ENCODE peak calls at places on chromosomes 13 and 19, in four cellular contexts. L, F, Y and O are unnamed samples. For H3K4me1, the result is how much of the 10 kb centered on the place peaks cover.

GRCh38 chr13:50731400-50731799 is 112.1 kb downstream of the DLEU7 start:
- DNase-seq in F (no peak), L (no peak), Y (no peak), O (no peak)

GRCh38 chr19:36115453-36116343 is at the start of gene TBCB:
- DNase-seq in L (no peak), Y (no peak), F (no peak), O (peak)

GRCh38 chr19:13797058-13797440 is 1.8 kb downstream of the ZSWIM4 start:
- DNase-seq in F (no peak), L (no peak), Y (no peak), O (no peak)

GRCh38 chr13:23372264-23372905 is 61.1 kb downstream of the SACS start:
- DNase-seq in F (no peak), Y (no peak), L (no peak), O (no peak)

GRCh38 chr13:93558637-93559036 is 332.0 kb downstream of the GPC6 start:
- DNase-seq in L (no peak), Y (no peak), F (no peak), O (no peak)

GRCh38 chr13:61852116-61852515 is 436.5 kb upstream of the PCDH20 start:
- DNase-seq in L (no peak), F (no peak), Y (no peak), O (no peak)

GRCh38 chr19:47414469-47414868 is 4.9 kb downstream of the MEIS3 start:
- DNase-seq in Y (no peak), L (no peak), F (no peak), O (no peak)

GRCh38 chr13:46656786-46657185 is 103.8 kb downstream of the LRCH1 start:
- DNase-seq in F (no peak), Y (no peak), L (no peak), O (no peak)

GRCh38 chr13:93529961-93530360 is 303.4 kb downstream of the GPC6 start:
- DNase-seq in L (no peak), F (no peak), Y (no peak), O (no peak)

GRCh38 chr13:53069800-53070199 is 41.2 kb downstream of the OLFM4 start:
- DNase-seq in F (no peak), L (no peak), Y (no peak), O (no peak)

GRCh38 chr13:40402931-40403412 is 263.5 kb downstream of the FOXO1 start:
- DNase-seq in Y (no peak), L (peak), F (peak), O (no peak)

GRCh38 chr19:29155683-29156082 is 57.3 kb downstream of the UQCRFS1 start:
- DNase-seq in F (no peak), L (no peak), Y (no peak), O (no peak)

GRCh38 chr19:46426506-46427162 is 2.1 kb downstream of the PNMA8C start:
- DNase-seq in Y (no peak), F (no peak), L (peak), O (peak)

GRCh38 chr13:80547341-80547740 is 206.4 kb upstream of the SPRY2 start:
- DNase-seq in L (no peak), Y (no peak), F (no peak), O (no peak)

GRCh38 chr13:29849731-29850212 is 645 bp downstream of the UBL3 start:
- DNase-seq in Y (no peak), F (peak), L (peak), O (peak)

GRCh38 chr13:46369506-46370268 is 17.4 kb downstream of the RUBCNL start:
- DNase-seq in Y (no peak), F (no peak), L (no peak), O (no peak)

GRCh38 chr13:25493930-25494707 is 122.3 kb downstream of the ATP8A2 start:
- DNase-seq in F (no peak), Y (no peak), L (no peak), O (no peak)

DNA sequence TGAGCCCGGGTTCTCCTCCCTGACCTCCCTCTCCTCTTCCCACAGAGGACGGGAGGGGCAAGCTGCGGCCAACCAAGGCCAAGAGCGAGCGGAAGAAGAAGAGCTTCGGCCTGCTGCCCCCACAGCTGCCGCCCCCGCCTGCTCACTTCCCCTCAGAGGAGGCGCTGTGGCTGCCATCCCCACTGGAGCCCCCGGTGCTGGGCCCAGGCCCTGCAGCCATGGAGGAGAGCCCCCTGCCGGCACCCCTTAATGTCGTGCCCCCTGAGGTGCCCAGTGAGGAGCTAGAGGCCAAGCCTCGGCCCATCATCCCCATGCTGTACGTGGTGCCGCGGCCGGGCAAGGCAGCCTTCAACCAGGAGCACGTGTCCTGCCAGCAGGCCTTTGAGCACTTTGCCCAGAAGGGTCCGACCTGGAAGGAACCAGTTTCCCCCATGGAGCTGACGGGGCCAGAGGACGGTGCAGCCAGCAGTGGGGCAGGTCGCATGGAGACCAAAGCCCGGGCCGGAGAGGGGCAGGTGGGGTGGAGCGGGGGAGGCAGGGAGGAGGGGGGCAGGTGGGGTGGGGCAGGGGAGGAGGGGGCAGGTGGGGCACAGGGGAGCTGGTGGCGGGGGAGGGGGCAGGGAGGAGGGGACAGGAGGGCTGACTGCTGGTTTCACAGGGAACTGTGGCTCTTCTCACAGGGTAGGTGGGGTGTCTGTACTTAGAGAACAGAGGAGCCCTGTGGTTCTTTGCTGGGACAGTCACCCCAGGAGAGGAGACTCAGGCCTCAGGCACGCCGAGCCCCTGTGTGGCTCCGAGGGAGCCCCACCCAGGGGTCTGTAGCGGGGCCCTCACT is 162.3 kb downstream of the KDM4B start:
- DNase-seq in Y (no peak), F (no peak), L (no peak), O (no peak)
- H3K4me3 ChIP-seq in Y (no peak), F (no peak), L (no peak), O (no peak)

DNA sequence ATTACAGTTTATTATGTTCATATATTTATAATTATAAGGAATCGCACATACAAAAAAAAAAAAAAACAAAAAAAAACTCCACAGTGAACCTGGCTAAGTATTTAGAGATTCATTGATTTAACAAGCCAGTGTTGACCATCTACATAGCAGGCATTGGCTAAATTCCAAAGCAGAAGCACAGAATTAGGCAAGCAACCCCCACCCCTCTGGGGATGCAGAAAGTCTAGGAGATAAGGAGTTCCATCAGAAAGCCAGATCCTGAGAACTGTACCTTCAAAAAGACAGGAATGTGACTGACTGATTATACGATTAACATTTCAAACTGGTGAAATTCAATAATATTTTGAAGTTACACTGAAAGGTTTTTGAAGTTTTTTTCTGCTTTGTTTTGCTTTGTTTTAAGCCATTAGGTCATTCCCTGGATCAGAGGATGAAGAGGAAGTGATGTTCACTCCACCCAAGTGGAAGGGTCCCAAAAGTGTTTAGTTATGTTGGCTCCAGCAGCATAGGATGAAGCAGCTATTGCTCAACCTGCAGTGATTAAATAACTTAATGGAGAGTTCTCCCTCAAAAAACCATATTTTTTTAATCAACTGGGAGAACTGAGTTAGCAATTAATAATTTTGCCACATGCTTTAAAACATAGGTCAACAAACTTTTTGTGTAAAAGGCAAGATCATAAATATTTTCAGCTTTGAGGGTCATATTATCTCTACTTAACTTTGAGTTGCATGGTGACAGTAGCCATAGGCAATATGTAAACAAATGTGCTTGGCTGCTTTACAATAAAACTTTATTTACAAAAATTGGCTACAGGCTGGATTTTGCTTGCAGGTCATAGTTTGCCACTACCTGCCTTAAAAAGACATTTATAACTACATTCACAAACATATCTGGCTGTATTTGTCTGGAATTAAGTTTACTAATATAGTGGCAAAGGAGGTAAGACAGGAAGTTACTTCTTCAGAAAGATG is 49.6 kb downstream of the DOCK9 start:
- DNase-seq in Y (no peak), L (peak), F (no peak), O (no peak)
- H3K27ac ChIP-seq in Y (no peak), L (peak), F (no peak), O (peak)

GRCh38 chr19:6271251-6271650 is 8.5 kb downstream of the MLLT1 start:
- DNase-seq in L (peak), F (no peak), Y (no peak), O (no peak)

GRCh38 chr19:6269101-6269886 is 10.5 kb downstream of the MLLT1 start:
- DNase-seq in F (no peak), Y (no peak), L (no peak), O (no peak)

GRCh38 chr19:6271721-6272410 is 7.9 kb downstream of the MLLT1 start:
- DNase-seq in Y (no peak), L (peak), F (no peak), O (peak)

GRCh38 chr19:6270076-6270745 is 9.6 kb downstream of the MLLT1 start:
- DNase-seq in L (peak), Y (no peak), F (no peak), O (no peak)

GRCh38 chr19:6270822-6271221 is 9.0 kb downstream of the MLLT1 start:
- DNase-seq in F (no peak), L (no peak), Y (no peak), O (no peak)
- H3K4me1 ChIP-seq in F (under half), L (under half), Y (under half), O (half or more)

GRCh38 chr19:16067205-16067938 is 8.9 kb upstream of the TPM4 start:
- DNase-seq in F (peak), Y (no peak), L (peak), O (no peak)

GRCh38 chr19:16069813-16070365 is 6.4 kb upstream of the TPM4 start:
- DNase-seq in Y (no peak), L (no peak), F (no peak), O (no peak)

GRCh38 chr19:16068696-16069259 is 7.5 kb upstream of the TPM4 start:
- DNase-seq in L (no peak), F (no peak), Y (no peak), O (no peak)

GRCh38 chr19:16064209-16064889 is 11.9 kb upstream of the TPM4 start:
- DNase-seq in Y (no peak), L (no peak), F (no peak), O (no peak)

DNA sequence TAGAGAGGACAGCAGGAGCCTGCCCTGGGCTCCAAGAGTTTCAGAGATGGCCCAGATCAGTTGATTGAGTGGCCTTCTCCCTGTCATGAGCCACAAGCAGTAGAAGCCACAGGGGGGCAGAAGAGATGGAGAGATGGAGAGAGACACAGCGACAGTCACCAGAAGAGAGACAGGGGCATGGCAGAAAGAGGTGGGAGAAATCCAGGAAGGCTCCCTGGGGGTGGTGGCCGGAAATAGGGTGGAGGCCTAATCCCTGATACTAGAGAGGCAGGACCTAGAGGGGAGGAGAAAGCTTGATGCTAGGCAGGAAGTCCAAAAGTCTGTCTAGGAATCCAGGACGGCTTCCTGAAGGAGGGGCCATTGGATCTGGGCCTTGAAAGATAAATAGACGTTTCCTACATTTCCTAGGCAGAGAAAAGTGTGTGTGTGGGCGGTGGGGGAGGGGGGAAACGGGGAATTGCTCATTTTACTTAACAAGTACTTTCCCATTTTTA is 9.6 kb upstream of the TPM4 start:
- DNase-seq in F (peak), L (no peak), Y (peak), O (no peak)
- H3K4me3 ChIP-seq in F (peak), L (peak), Y (no peak), O (peak)